ENCODE peak calls at places on chromosomes 7 and 10, in nine cellular contexts. B is testis, H is endothelial cell of umbilical vein, Q is HepG2, J is body of pancreas, P is H1, E is HCT116, L is H54, N is NB4. X is an unnamed sample.

GRCh38 chr10:110852897-110853296 is 18.8 kb upstream of the PDCD4 start:
- DNase-seq in B (peak), H (no peak), Q (no peak), J (no peak), P (no peak), E (no peak), L (no peak), N (no peak), X (no peak)

GRCh38 chr7:127704211-127704610 is 52.2 kb downstream of the SND1 start:
- DNase-seq in B (no peak), H (no peak), Q (no peak), J (no peak), P (no peak), E (no peak), L (no peak), N (no peak), X (no peak)

GRCh38 chr7:129401968-129402860 is 32.0 kb upstream of the STRIP2 start:
- DNase-seq in B (no peak), H (no peak), Q (no peak), J (no peak), P (no peak), E (no peak), L (no peak), N (peak), X (no peak)

GRCh38 chr10:109922976-109923921 is at the start of gene XPNPEP1:
- DNase-seq in B (peak), H (peak), Q (peak), J (peak), P (peak), E (peak), L (peak), N (peak), X (peak)

GRCh38 chr7:2116903-2117680 is 115.7 kb downstream of the MAD1L1 start:
- DNase-seq in B (peak), H (peak), Q (no peak), J (no peak), P (no peak), E (no peak), L (peak), N (peak), X (no peak)

GRCh38 chr10:8639601-8640000 is 585.1 kb downstream of the GATA3 start:
- DNase-seq in B (no peak), H (no peak), Q (no peak), J (no peak), P (no peak), E (no peak), L (no peak), N (no peak), X (no peak)

GRCh38 chr10:104255244-104255981 is 721 bp downstream of the GSTO1 start:
- DNase-seq in B (no peak), H (peak), Q (peak), J (no peak), P (no peak), E (no peak), L (peak), N (peak), X (no peak)

GRCh38 chr7:1287629-1288225 is 55.1 kb downstream of the UNCX start:
- DNase-seq in B (no peak), H (no peak), Q (no peak), J (no peak), P (no peak), E (no peak), L (no peak), N (no peak), X (no peak)

GRCh38 chr10:71396714-71397339 is at the start of gene CDH23:
- DNase-seq in B (peak), H (no peak), Q (no peak), J (no peak), P (peak), E (no peak), L (no peak), N (no peak), X (peak)

GRCh38 chr7:45703911-45704682 is 129.9 kb downstream of the ADCY1 start:
- DNase-seq in B (peak), H (no peak), Q (no peak), J (peak), P (no peak), E (no peak), L (no peak), N (no peak), X (no peak)

GRCh38 chr10:62545667-62546066 is 171.5 kb downstream of the ZNF365 start:
- DNase-seq in B (no peak), H (no peak), Q (no peak), J (no peak), P (no peak), E (no peak), L (no peak), N (peak), X (no peak)

GRCh38 chr7:94087664-94088352 is 83.7 kb upstream of the BET1 start:
- DNase-seq in B (peak), H (peak), Q (peak), J (peak), P (peak), E (peak), L (peak), N (peak), X (peak)

GRCh38 chr10:75402486-75403143 is 1.1 kb upstream of the ZNF503 start:
- DNase-seq in B (peak), H (no peak), Q (no peak), J (peak), P (no peak), E (no peak), L (peak), N (peak), X (no peak)

GRCh38 chr10:116151076-116151475 is 121.9 kb downstream of the GFRA1 start:
- DNase-seq in B (no peak), H (no peak), Q (no peak), J (no peak), P (no peak), E (no peak), L (no peak), N (no peak), X (no peak)

GRCh38 chr10:119120413-119120867 is 16.5 kb downstream of the DENND10 start:
- DNase-seq in B (no peak), H (no peak), Q (peak), J (peak), P (no peak), E (no peak), L (no peak), N (peak), X (no peak)

GRCh38 chr7:108457871-108458270 is 1.6 kb upstream of the NRCAM start:
- DNase-seq in B (no peak), H (no peak), Q (no peak), J (no peak), P (no peak), E (no peak), L (no peak), N (no peak), X (no peak)

DNA sequence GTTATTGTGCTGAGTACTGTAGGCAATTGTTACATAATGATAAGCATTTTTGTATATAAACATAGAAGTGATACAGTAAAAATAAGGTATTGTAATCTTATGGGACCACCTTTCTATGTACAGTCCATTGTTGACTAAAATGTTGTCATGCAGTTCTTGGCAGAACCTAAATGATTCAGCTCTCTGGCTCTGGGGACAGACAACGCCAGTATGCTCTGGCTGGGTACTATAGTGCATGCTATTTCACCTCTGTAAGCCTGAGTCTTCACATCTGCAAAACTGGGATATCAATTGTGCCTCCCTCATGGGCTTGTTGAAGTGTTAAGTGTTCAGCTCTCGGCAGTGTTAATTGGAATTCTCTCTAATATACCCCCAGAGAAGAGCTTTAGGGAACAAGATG is 674.3 kb downstream of the INHBA start:
- DNase-seq in B (no peak), H (no peak), Q (no peak), J (no peak), P (no peak), E (no peak), L (no peak), N (no peak), X (no peak)
- TF ChIP-seq POLR2A in B (no peak), H (no peak), Q (no peak), J (no peak), P (no peak), E (no peak), L (no peak), N (no peak), X (no peak)

DNA sequence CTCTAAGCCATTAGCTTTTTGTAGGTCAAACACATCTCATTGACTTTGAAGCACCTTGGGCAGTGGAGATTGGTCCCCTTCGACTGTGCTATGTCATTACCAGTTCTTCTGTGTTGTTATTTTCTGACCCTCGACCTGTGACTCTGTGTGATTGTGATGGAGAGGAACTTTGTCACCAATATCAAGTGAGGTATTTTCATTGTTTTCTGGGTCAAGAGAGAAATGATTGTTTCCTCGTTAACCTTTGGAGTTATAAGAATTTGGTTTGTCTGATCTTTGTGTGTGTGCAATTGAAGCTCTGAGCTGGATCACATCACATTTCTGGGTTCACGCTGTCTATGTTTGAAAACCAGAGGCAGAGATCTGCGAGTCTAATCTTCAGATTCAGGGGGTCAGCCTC is 432.2 kb upstream of the KLF6 start:
- DNase-seq in B (no peak), H (no peak), Q (no peak), J (no peak), P (no peak), E (no peak), L (no peak), N (no peak), X (no peak)
- TF ChIP-seq POLR2A in B (no peak), H (no peak), Q (no peak), J (no peak), P (no peak), E (no peak), L (no peak), N (no peak), X (no peak)

GRCh38 chr10:77853256-77853655 is 73.3 kb downstream of the DLG5 start:
- DNase-seq in B (no peak), H (no peak), Q (no peak), J (no peak), P (no peak), E (no peak), L (no peak), N (no peak), X (no peak)
- TF ChIP-seq POLR2A in B (no peak), H (no peak), Q (no peak), J (no peak), P (no peak), E (no peak), L (no peak), N (no peak), X (no peak)

GRCh38 chr10:50624154-50624865 is 554 bp upstream of the SGMS1 start:
- DNase-seq in B (peak), H (peak), Q (peak), J (peak), P (peak), E (peak), L (peak), N (peak), X (peak)
- TF ChIP-seq POLR2A in B (peak), H (peak), Q (peak), J (peak), P (peak), E (no peak), L (no peak), N (peak), X (no peak)

GRCh38 chr10:101694674-101695403 is at the start of gene FBXW4:
- DNase-seq in B (peak), H (peak), Q (peak), J (peak), P (peak), E (no peak), L (peak), N (peak), X (peak)
- TF ChIP-seq POLR2A in B (no peak), H (peak), Q (peak), J (peak), P (no peak), E (peak), L (peak), N (peak), X (peak)

DNA sequence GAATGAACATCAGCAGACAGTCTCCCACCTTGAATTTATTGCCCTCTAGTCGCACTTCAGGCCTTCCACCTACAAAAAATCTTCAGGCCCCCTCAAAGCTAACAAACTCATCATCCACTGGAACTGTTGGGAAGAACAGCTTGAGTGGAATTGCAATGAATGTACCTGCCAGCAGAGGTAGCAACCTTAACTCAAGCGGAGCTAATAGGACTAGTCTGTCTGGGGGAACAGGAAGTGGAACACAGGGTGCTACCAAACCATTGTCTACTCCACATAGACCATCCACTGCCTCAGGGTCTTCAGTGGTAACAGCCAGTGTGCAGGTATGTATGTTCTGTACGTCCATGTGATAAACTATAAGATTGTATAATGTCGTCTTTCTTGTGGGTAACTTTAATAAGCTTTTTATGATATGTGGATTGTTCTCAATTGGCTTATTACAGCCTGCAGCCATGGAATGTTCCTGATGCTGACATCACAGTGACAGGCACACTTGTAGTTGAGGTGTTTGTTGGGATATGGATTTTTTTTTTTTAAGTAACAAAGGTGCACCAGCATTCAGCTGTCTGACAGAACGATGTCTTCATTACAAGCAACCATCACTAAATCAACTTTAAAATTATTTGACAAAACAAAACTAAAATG is 53.3 kb downstream of the UBN2 start:
- DNase-seq in B (no peak), H (no peak), Q (peak), J (no peak), P (no peak), E (no peak), L (no peak), N (no peak), X (no peak)
- TF ChIP-seq POLR2A in B (no peak), H (no peak), Q (no peak), J (no peak), P (no peak), E (no peak), L (no peak), N (no peak), X (no peak)

GRCh38 chr7:12687213-12688171 is at the start of gene ARL4A:
- DNase-seq in B (peak), H (peak), Q (peak), J (peak), P (peak), E (peak), L (peak), N (peak), X (peak)
- TF ChIP-seq POLR2A in B (peak), H (peak), Q (peak), J (peak), P (peak), E (peak), L (peak), N (peak), X (no peak)

X was measured in GM12891.